ENCODE peak calls at places on chromosomes 6 and 20, in eight cellular contexts. D is prostate gland, W is HCT116, J is stomach, T is endothelial cell of umbilical vein, V is breast epithelium, B is esophagus muscularis mucosa, L is H1. N is an unnamed sample. For H3K4me1, the result is how much of the 10 kb centered on the place peaks cover.

GRCh38 chr6:25404693-25405169 is 125.6 kb downstream of the CARMIL1 start:
- DNase-seq in B (no peak), J (peak), T (peak), V (no peak), W (no peak), L (no peak), D (no peak), N (peak)

GRCh38 chr6:121647905-121648304 is 212.5 kb downstream of the GJA1 start:
- DNase-seq in B (no peak), V (no peak), W (no peak), D (no peak), L (no peak), J (no peak), T (peak), N (no peak)

GRCh38 chr6:42217165-42217522 is 517 bp downstream of the MRPS10 start:
- DNase-seq in W (no peak), J (no peak), T (no peak), L (no peak), B (no peak), V (no peak), D (no peak), N (no peak)

GRCh38 chr6:27505209-27506027 is 32.5 kb upstream of the ZNF184 start:
- DNase-seq in D (peak), T (peak), W (peak), L (peak), B (no peak), J (no peak), V (peak), N (peak)

GRCh38 chr6:157656437-157657005 is 166.5 kb upstream of the SNX9 start:
- DNase-seq in T (no peak), D (no peak), V (peak), B (no peak), W (no peak), L (no peak), J (no peak), N (no peak)

GRCh38 chr20:44924526-44924925 is 14.7 kb downstream of the PABPC1L start:
- DNase-seq in T (no peak), D (no peak), J (no peak), L (no peak), V (no peak), B (no peak), W (no peak), N (no peak)

GRCh38 chr20:23047738-23048214 is 1.7 kb downstream of the THBD start:
- DNase-seq in V (no peak), T (peak), W (no peak), L (no peak), D (no peak), B (no peak), J (peak), N (no peak)

GRCh38 chr6:155472886-155473285 is 17.2 kb upstream of the NOX3 start:
- DNase-seq in B (no peak), J (no peak), V (no peak), D (no peak), T (no peak), L (no peak), W (no peak), N (no peak)

GRCh38 chr6:54718541-54719023 is 128.0 kb upstream of the FAM83B start:
- DNase-seq in B (no peak), L (no peak), T (no peak), V (no peak), J (no peak), D (peak), W (no peak), N (peak)

GRCh38 chr6:84773431-84774173 is 9.2 kb upstream of the TBX18 start:
- DNase-seq in J (no peak), T (peak), V (no peak), L (no peak), D (no peak), B (peak), W (no peak), N (no peak)

GRCh38 chr20:32278199-32278643 is 770 bp downstream of the KIF3B start:
- DNase-seq in J (no peak), T (peak), B (no peak), V (no peak), D (no peak), W (no peak), L (no peak), N (no peak)

GRCh38 chr6:2771021-2771558 is 5.9 kb downstream of the WRNIP1 start:
- DNase-seq in J (no peak), B (no peak), L (no peak), V (no peak), T (no peak), W (no peak), D (no peak), N (no peak)

GRCh38 chr20:219290-220115 is 7.6 kb upstream of the DEFB129 start:
- DNase-seq in D (no peak), W (peak), V (no peak), J (no peak), B (no peak), L (no peak), T (peak), N (no peak)

GRCh38 chr6:108942556-108943492 is 94.6 kb downstream of the ARMC2 start:
- DNase-seq in W (no peak), T (no peak), L (no peak), D (no peak), J (no peak), V (no peak), B (peak), N (no peak)

GRCh38 chr6:132675749-132676148 is 16.8 kb upstream of the TAAR1 start:
- DNase-seq in D (no peak), B (no peak), V (no peak), T (no peak), J (no peak), W (no peak), L (no peak), N (no peak)

GRCh38 chr6:6680524-6680923 is 92.0 kb downstream of the LY86 start:
- DNase-seq in B (no peak), T (no peak), L (no peak), D (no peak), V (no peak), J (no peak), W (no peak), N (no peak)

GRCh38 chr6:14986370-14986769 is 259.5 kb upstream of the JARID2 start:
- DNase-seq in B (no peak), L (no peak), T (no peak), J (no peak), D (no peak), V (no peak), W (no peak), N (peak)

GRCh38 chr6:113654396-113654795 is 202.7 kb upstream of the MARCKS start:
- DNase-seq in B (no peak), W (peak), D (peak), J (peak), L (no peak), T (peak), V (peak), N (peak)

GRCh38 chr6:24460966-24461365 is 28.4 kb downstream of the GPLD1 start:
- DNase-seq in D (no peak), J (no peak), T (no peak), B (peak), L (no peak), W (no peak), V (no peak), N (no peak)

GRCh38 chr6:150175611-150176151 is 32.8 kb downstream of the PPP1R14C start:
- DNase-seq in D (no peak), B (no peak), L (no peak), W (no peak), J (no peak), T (no peak), V (no peak), N (no peak)

GRCh38 chr20:39269031-39269461 is 306.9 kb downstream of the DHX35 start:
- DNase-seq in B (no peak), V (peak), D (peak), T (no peak), W (peak), L (no peak), J (peak), N (peak)

GRCh38 chr20:60013296-60014142 is 55.3 kb downstream of the CDH26 start:
- DNase-seq in D (no peak), B (no peak), T (no peak), L (no peak), J (no peak), V (no peak), W (no peak), N (no peak)

GRCh38 chr6:21332077-21332476 is 261.5 kb upstream of the SOX4 start:
- DNase-seq in J (no peak), T (no peak), W (no peak), L (no peak), D (no peak), V (no peak), B (no peak), N (no peak)

GRCh38 chr6:54366647-54367327 is 58.5 kb downstream of the TINAG start:
- DNase-seq in T (peak), V (no peak), J (no peak), B (no peak), L (no peak), W (peak), D (no peak), N (no peak)

GRCh38 chr20:49385471-49385870 is 97.0 kb downstream of the KCNB1 start:
- DNase-seq in B (no peak), T (peak), L (no peak), V (no peak), D (no peak), W (peak), J (no peak), N (no peak)

GRCh38 chr6:85797993-85798392 is 155.3 kb upstream of the SYNCRIP start:
- DNase-seq in D (peak), J (no peak), L (no peak), B (no peak), W (no peak), V (no peak), T (no peak), N (peak)

GRCh38 chr6:3748208-3748701 is 3.3 kb downstream of the PXDC1 start:
- DNase-seq in L (no peak), J (peak), T (peak), W (peak), B (no peak), V (peak), D (no peak), N (peak)

GRCh38 chr6:3324262-3324942 is 65.7 kb downstream of the PSMG4 start:
- DNase-seq in V (no peak), T (peak), L (no peak), J (no peak), B (no peak), D (no peak), W (no peak), N (no peak)

DNA sequence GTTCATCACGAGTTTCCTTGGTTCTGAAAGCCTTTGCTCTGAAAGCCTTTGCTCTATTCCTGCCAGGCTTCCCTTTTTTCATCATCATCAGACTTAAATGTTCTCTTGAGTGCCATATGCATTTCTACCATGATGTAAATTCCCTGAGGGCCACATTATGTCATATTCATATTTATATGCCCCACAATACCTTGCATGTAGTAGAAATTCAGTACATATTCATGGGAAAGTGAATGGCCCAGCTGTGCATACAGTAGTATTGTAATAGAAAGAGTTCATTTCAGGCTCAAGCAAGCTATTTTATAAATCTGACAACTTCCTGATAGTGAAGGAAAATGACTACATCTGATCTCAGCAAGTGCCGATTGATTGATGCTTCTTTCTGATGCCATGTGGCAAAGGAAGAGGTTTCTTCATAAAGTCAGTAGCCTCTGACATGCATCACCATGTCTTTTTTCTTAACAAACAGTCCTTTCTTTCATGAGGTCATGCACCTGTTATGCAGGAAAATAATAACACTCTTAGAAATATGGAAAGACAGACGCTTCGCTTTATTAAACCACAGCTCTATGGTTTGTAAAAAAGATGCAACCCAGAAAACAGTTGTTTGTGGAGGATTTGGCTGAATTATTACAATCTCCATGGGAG is 308.7 kb downstream of the SAMD5 start:
- DNase-seq in T (no peak), J (no peak), W (no peak), B (no peak), L (no peak), D (no peak), V (no peak), N (no peak)
- TF ChIP-seq POLR2AphosphoS5 in T (no peak), J (no peak), W (no peak), B (no peak), L (no peak), D (no peak), V (no peak), N (no peak)

DNA sequence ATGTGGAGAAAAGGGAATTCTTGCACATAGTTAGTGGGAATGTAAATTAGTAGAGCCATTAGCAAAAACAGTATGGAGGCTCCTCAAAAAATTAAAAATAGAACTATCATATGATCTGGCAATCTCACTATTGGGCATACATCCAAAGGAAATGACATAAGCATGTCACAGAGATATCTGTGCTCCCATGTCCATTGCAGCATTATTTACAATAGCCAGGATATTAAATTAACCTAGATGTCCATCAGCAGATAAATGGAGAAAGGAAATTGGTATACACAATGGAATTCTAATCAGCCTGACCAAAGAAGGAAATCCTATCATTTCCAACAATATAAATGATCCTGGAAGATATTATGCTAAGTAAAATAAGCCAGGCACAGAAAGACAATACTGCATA is 2.8 kb downstream of the SIRPB1 start:
- DNase-seq in W (no peak), V (no peak), T (peak), D (no peak), B (no peak), J (no peak), L (no peak), N (no peak)
- H3K4me1 ChIP-seq in W (under half), V (under half), T (under half), D (under half), B (under half), J (under half), L (under half), N (under half)

DNA sequence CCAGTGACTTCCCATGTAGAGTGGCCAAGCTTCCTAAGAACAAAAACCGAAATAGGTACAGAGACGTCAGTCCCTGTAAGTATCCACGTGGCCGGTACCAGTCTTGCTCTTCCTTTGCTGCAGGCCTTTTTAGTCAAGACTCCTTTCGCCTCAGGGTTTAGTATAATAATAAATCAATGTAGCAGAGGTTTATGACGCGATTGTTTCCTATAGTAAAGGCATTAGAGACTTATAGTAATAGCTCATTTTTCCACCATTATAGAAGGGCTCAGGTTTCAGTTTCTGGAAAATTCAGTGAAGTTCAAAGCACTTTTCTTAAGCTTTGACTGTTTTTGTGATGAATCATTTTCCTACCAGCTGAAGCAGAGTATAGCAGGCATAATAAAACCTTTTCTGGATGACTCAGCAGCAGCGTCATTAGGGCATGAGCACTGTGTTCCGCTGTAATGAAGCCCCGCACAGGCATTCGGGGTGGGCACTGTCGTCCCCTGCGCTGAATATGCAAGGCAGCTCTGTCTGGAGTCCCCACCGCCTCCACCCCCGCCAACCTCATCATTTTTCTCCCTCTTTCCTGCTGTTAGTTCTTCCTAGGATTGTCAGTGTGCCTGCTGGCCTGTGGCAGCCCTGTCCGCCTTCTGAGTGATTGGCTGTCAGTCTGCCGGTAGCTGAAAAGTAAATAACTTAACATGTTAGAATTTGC is 51.3 kb downstream of the PTPN1 start:
- DNase-seq in D (no peak), V (no peak), T (peak), W (peak), J (no peak), B (no peak), L (no peak), N (no peak)
- H3K4me3 ChIP-seq in D (no peak), V (no peak), T (no peak), W (no peak), J (no peak), B (no peak), L (no peak), N (no peak)

GRCh38 chr6:39239527-39240154 is 10.4 kb upstream of the KCNK5 start:
- DNase-seq in L (no peak), D (no peak), W (no peak), V (no peak), J (no peak), T (no peak), B (no peak), N (no peak)
- TF ChIP-seq POLR2AphosphoS5 in L (no peak), D (no peak), W (no peak), V (no peak), J (no peak), T (no peak), B (no peak), N (no peak)

GRCh38 chr6:79070206-79070825 is 7.7 kb downstream of the PHIP start:
- DNase-seq in L (no peak), T (peak), B (no peak), D (no peak), J (no peak), W (no peak), V (no peak), N (no peak)
- H3K4me1 ChIP-seq in L (under half), T (under half), B (half or more), D (under half), J (half or more), W (under half), V (under half), N (under half)